ENCODE peak calls at places on chromosomes 7 and 10, in seven cellular contexts. Z, D, J, K, T, E and N are unnamed samples.

GRCh38 chr10:35172574-35172973 is 45.9 kb downstream of the CREM start:
- DNase-seq in Z (peak; percentile 72), D (no peak), J (no peak), K (no peak), T (peak; percentile 35), E (peak; percentile 71), N (no peak)

GRCh38 chr7:149780636-149781419 is 7.4 kb upstream of the ZNF467 start:
- DNase-seq in Z (no peak), D (no peak), J (no peak), K (no peak), T (no peak), E (no peak), N (no peak)

GRCh38 chr10:74993649-74994048 is 117.8 kb upstream of the SAMD8 start:
- DNase-seq in Z (no peak), D (no peak), J (no peak), K (no peak), T (no peak), E (no peak), N (no peak)

GRCh38 chr10:30804478-30805055 is 175.0 kb upstream of the LYZL2 start:
- DNase-seq in Z (peak; percentile 76), D (no peak), J (no peak), K (no peak), T (peak; percentile 64), E (peak; percentile 95), N (no peak)

GRCh38 chr10:81135851-81136250 is 598.1 kb downstream of the SH2D4B start:
- DNase-seq in Z (no peak), D (no peak), J (no peak), K (peak; percentile 43), T (no peak), E (no peak), N (no peak)

GRCh38 chr7:72183835-72184234 is 228.3 kb downstream of the CALN1 start:
- DNase-seq in Z (no peak), D (no peak), J (no peak), K (no peak), T (no peak), E (no peak), N (no peak)

GRCh38 chr7:17209101-17209500 is 89.4 kb upstream of the AHR start:
- DNase-seq in Z (no peak), D (no peak), J (no peak), K (no peak), T (no peak), E (no peak), N (no peak)

GRCh38 chr10:90862908-90863514 is 5.2 kb upstream of the HTR7 start:
- DNase-seq in Z (peak; percentile 70), D (no peak), J (no peak), K (no peak), T (no peak), E (no peak), N (no peak)

GRCh38 chr10:48239618-48240017 is 34.9 kb downstream of the FRMPD2 start:
- DNase-seq in Z (no peak), D (no peak), J (no peak), K (no peak), T (no peak), E (no peak), N (no peak)

GRCh38 chr10:71300555-71301370 is 18.3 kb upstream of the SLC29A3 start:
- DNase-seq in Z (no peak), D (no peak), J (no peak), K (no peak), T (no peak), E (no peak), N (no peak)

GRCh38 chr7:15667999-15668398 is 18.5 kb downstream of the MEOX2 start:
- DNase-seq in Z (no peak), D (peak; percentile 68), J (no peak), K (no peak), T (no peak), E (no peak), N (no peak)

GRCh38 chr10:121988361-121989324 is at the start of gene TACC2:
- DNase-seq in Z (no peak), D (no peak), J (no peak), K (no peak), T (no peak), E (peak; percentile 77), N (peak; percentile 30)

GRCh38 chr7:26630361-26630760 is 234.0 kb downstream of the SKAP2 start:
- DNase-seq in Z (no peak), D (no peak), J (no peak), K (no peak), T (no peak), E (no peak), N (no peak)

GRCh38 chr10:113326160-113327111 is 226.4 kb upstream of the HABP2 start:
- DNase-seq in Z (peak; percentile 60), D (no peak), J (no peak), K (peak; percentile 35), T (peak; percentile 29), E (peak; percentile 82), N (peak; percentile 67)

GRCh38 chr7:105941596-105941995 is 21.5 kb upstream of the CDHR3 start:
- DNase-seq in Z (no peak), D (no peak), J (no peak), K (no peak), T (no peak), E (no peak), N (no peak)

GRCh38 chr10:108358912-108359311 is 1194.4 kb upstream of the SORCS1 start:
- DNase-seq in Z (peak; percentile 86), D (no peak), J (no peak), K (peak; percentile 6), T (no peak), E (no peak), N (peak; percentile 4)

GRCh38 chr7:12809476-12809875 is 122.0 kb downstream of the ARL4A start:
- DNase-seq in Z (no peak), D (no peak), J (no peak), K (no peak), T (no peak), E (no peak), N (no peak)

GRCh38 chr7:27225005-27225934 is 17.3 kb upstream of the EVX1 start:
- DNase-seq in Z (no peak), D (no peak), J (no peak), K (no peak), T (no peak), E (peak; percentile 54), N (no peak)

GRCh38 chr10:6097063-6097462 is 8.2 kb downstream of the RBM17 start:
- DNase-seq in Z (no peak), D (no peak), J (no peak), K (no peak), T (no peak), E (no peak), N (no peak)

GRCh38 chr10:114631678-114632417 is 26.2 kb downstream of the ABLIM1 start:
- DNase-seq in Z (no peak), D (peak; percentile 67), J (no peak), K (peak; percentile 47), T (peak; percentile 60), E (peak; percentile 67), N (peak; percentile 47)

GRCh38 chr10:90856261-90856660 is 1.6 kb downstream of the HTR7 start:
- DNase-seq in Z (no peak), D (no peak), J (no peak), K (no peak), T (no peak), E (no peak), N (no peak)

GRCh38 chr7:34567906-34568305 is 90.1 kb upstream of the NPSR1 start:
- DNase-seq in Z (no peak), D (no peak), J (no peak), K (no peak), T (no peak), E (no peak), N (no peak)

GRCh38 chr7:43511029-43511428 is 71.9 kb upstream of the STK17A start:
- DNase-seq in Z (no peak), D (no peak), J (no peak), K (no peak), T (no peak), E (no peak), N (no peak)

GRCh38 chr10:28841625-28842024 is 164.3 kb downstream of the BAMBI start:
- DNase-seq in Z (peak; percentile 64), D (no peak), J (no peak), K (no peak), T (no peak), E (no peak), N (no peak)

GRCh38 chr10:20100157-20100556 is 283.9 kb downstream of the PLXDC2 start:
- DNase-seq in Z (peak; percentile 86), D (no peak), J (no peak), K (no peak), T (no peak), E (no peak), N (no peak)

GRCh38 chr7:125423444-125424155 is 494.0 kb upstream of the POT1 start:
- DNase-seq in Z (peak; percentile 30), D (no peak), J (no peak), K (no peak), T (no peak), E (no peak), N (no peak)

GRCh38 chr10:80373566-80373965 is 17.0 kb downstream of the DYDC2 start:
- DNase-seq in Z (no peak), D (no peak), J (no peak), K (no peak), T (no peak), E (no peak), N (no peak)

GRCh38 chr7:159118623-159119022 is 26.0 kb downstream of the VIPR2 start:
- DNase-seq in Z (no peak), D (no peak), J (no peak), K (no peak), T (no peak), E (no peak), N (no peak)

GRCh38 chr10:76382381-76382851 is 951.0 kb downstream of the LRMDA start:
- DNase-seq in Z (peak; percentile 68), D (no peak), J (no peak), K (no peak), T (no peak), E (no peak), N (no peak)

DNA sequence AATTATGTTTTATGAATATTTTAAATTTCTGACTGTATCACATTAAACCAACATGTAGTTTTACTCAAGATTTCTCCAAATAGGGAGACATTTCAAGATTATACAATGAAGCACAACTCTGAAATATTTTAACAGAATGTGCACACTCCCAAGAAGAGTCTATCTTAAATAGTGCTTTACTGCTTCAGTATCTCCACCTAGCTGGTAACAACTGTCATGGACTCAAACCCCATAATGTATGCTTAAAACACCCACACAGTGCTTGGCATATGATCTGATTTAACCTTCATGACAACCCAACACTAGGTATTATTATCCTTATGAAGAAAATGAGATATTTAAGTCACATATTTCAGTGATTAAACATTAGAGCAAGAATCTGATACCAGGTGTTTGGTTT is 45.9 kb downstream of the ASZ1 start:
- DNase-seq in Z (no peak), D (no peak), J (no peak), K (no peak), T (no peak), E (no peak), N (no peak)
- TF ChIP-seq CTCF in Z (no peak), D (no peak), J (no peak), K (peak; percentile 7), T (no peak), E (no peak), N (no peak)

GRCh38 chr10:106898441-106898840 is 266.1 kb downstream of the SORCS1 start:
- DNase-seq in Z (no peak), D (no peak), J (no peak), K (no peak), T (no peak), E (no peak), N (no peak)
- TF ChIP-seq CTCF in Z (no peak), D (no peak), J (no peak), K (no peak), T (no peak), E (no peak), N (no peak)

GRCh38 chr10:111142082-111142481 is 65.3 kb downstream of the ADRA2A start:
- DNase-seq in Z (no peak), D (no peak), J (no peak), K (no peak), T (no peak), E (no peak), N (no peak)
- TF ChIP-seq CTCF in Z (no peak), D (no peak), J (no peak), K (no peak), T (no peak), E (no peak), N (no peak)

GRCh38 chr10:60238408-60239100 is 151.1 kb downstream of the ANK3 start:
- DNase-seq in Z (peak; percentile 64), D (no peak), J (peak; percentile 62), K (peak; percentile 46), T (peak; percentile 23), E (no peak), N (peak; percentile 15)
- TF ChIP-seq CTCF in Z (peak; percentile 37), D (no peak), J (peak; percentile 49), K (peak; percentile 37), T (peak; percentile 27), E (peak; percentile 30), N (no peak)